ENCODE peak calls at places on chromosomes 16 and 17, in six cellular contexts. H, I, A, L, Q and U are unnamed samples.

GRCh38 chr16:4293822-4294457 is 21.1 kb upstream of the TFAP4 start:
- DNase-seq in Q (peak; percentile 15), H (peak; percentile 57), A (no peak), I (no peak), L (no peak), U (no peak)

GRCh38 chr17:4332296-4332970 is 34.0 kb downstream of the UBE2G1 start:
- DNase-seq in Q (no peak), I (no peak), A (no peak), L (no peak), H (no peak), U (no peak)

GRCh38 chr16:85146922-85147651 is 34.8 kb upstream of the CIBAR2 start:
- DNase-seq in Q (no peak), A (no peak), H (no peak), L (no peak), I (no peak), U (no peak)

GRCh38 chr16:51557670-51558069 is 406.6 kb upstream of the SALL1 start:
- DNase-seq in Q (no peak), H (no peak), I (no peak), L (no peak), A (no peak), U (no peak)

GRCh38 chr16:1468456-1468855 is 6.4 kb downstream of the CLCN7 start:
- DNase-seq in A (no peak), I (no peak), Q (no peak), H (no peak), L (no peak), U (no peak)

GRCh38 chr17:81396722-81397313 is 1.6 kb downstream of the BAHCC1 start:
- DNase-seq in L (no peak), H (peak; percentile 64), I (no peak), A (no peak), Q (peak; percentile 39), U (peak; percentile 76)

GRCh38 chr16:11727945-11728543 is 14.6 kb downstream of the TXNDC11 start:
- DNase-seq in A (no peak), I (no peak), H (no peak), L (no peak), Q (no peak), U (no peak)

GRCh38 chr17:19409509-19409908 is 1.5 kb upstream of the RNF112 start:
- DNase-seq in A (no peak), H (no peak), Q (no peak), I (no peak), L (no peak), U (no peak)

GRCh38 chr17:7307686-7308624 is 527 bp downstream of the EIF5A start:
- DNase-seq in L (peak; percentile 51), H (peak; percentile 59), Q (peak; percentile 51), I (peak; percentile 69), A (peak; percentile 43), U (peak; percentile 42)

GRCh38 chr17:5874486-5874885 is 195.7 kb upstream of the WSCD1 start:
- DNase-seq in H (no peak), L (no peak), A (no peak), I (no peak), Q (peak; percentile 42), U (no peak)

GRCh38 chr17:2075336-2076056 is 20.6 kb downstream of the HIC1 start:
- DNase-seq in A (no peak), H (peak; percentile 72), Q (no peak), L (no peak), I (no peak), U (no peak)

GRCh38 chr17:1058423-1059130 is 61.6 kb downstream of the TIMM22 start:
- DNase-seq in Q (no peak), L (peak; percentile 30), H (peak; percentile 59), A (no peak), I (peak; percentile 32), U (no peak)

GRCh38 chr17:50967795-50968194 is 101.6 kb upstream of the TOB1 start:
- DNase-seq in Q (no peak), H (no peak), L (no peak), A (no peak), I (no peak), U (no peak)

GRCh38 chr16:28210979-28211505 is 723 bp downstream of the XPO6 start:
- DNase-seq in H (peak; percentile 82), I (peak; percentile 61), A (peak; percentile 44), L (peak; percentile 64), Q (peak; percentile 37), U (peak; percentile 13)

GRCh38 chr16:87339086-87339723 is 22.0 kb upstream of the C16orf95 start:
- DNase-seq in A (no peak), Q (no peak), L (no peak), H (no peak), I (no peak), U (no peak)

GRCh38 chr17:57662644-57663308 is 82.3 kb downstream of the CCDC182 start:
- DNase-seq in A (peak; percentile 65), H (peak; percentile 98), L (peak; percentile 9), Q (peak; percentile 99), I (no peak), U (no peak)

GRCh38 chr17:76051071-76051467 is 21.2 kb downstream of the SRP68 start:
- DNase-seq in Q (no peak), L (no peak), I (no peak), A (no peak), H (no peak), U (no peak)

GRCh38 chr17:20941872-20942271 is 100.9 kb downstream of the USP22 start:
- DNase-seq in A (no peak), Q (no peak), I (no peak), L (no peak), H (no peak), U (no peak)

GRCh38 chr16:50861926-50862325 is 120.0 kb downstream of the CYLD start:
- DNase-seq in Q (no peak), L (no peak), A (no peak), I (no peak), H (no peak), U (no peak)

GRCh38 chr17:351436-351713 is 1.2 kb downstream of the RPH3AL start:
- DNase-seq in L (no peak), Q (no peak), I (no peak), H (no peak), A (no peak), U (no peak)

GRCh38 chr17:78534492-78535284 is 42.5 kb downstream of the DNAH17 start:
- DNase-seq in Q (peak; percentile 7), I (no peak), L (no peak), A (no peak), H (no peak), U (no peak)

GRCh38 chr17:2090804-2091534 is 36.1 kb downstream of the HIC1 start:
- DNase-seq in Q (no peak), I (no peak), H (peak; percentile 70), L (no peak), A (no peak), U (no peak)

GRCh38 chr16:4316732-4317461 is 1.0 kb downstream of the GLIS2 start:
- DNase-seq in L (no peak), Q (peak; percentile 73), A (no peak), H (peak; percentile 73), I (no peak), U (no peak)

GRCh38 chr17:73546770-73547345 is 97.4 kb downstream of the SDK2 start:
- DNase-seq in A (no peak), L (no peak), I (peak; percentile 95), H (no peak), Q (no peak), U (no peak)

GRCh38 chr17:83203073-83203471 is 123.7 kb downstream of the METRNL start:
- DNase-seq in H (peak; percentile 67), I (no peak), Q (no peak), L (no peak), A (no peak), U (no peak)

GRCh38 chr16:17149904-17150483 is 320.8 kb downstream of the XYLT1 start:
- DNase-seq in L (no peak), I (no peak), A (no peak), Q (no peak), H (no peak), U (no peak)

GRCh38 chr17:20205609-20206008 is 196.4 kb downstream of the SPECC1 start:
- DNase-seq in A (no peak), L (no peak), Q (no peak), H (no peak), I (no peak), U (no peak)

GRCh38 chr16:2857451-2858244 is at the start of gene PRSS22:
- DNase-seq in H (no peak), A (no peak), Q (no peak), L (no peak), I (no peak), U (no peak)